ENCODE peak calls at places on chromosome 11, in six cellular contexts. One of them, this sample, is unnamed.

GRCh38 chr11:12449961-12450715 is 72.8 kb downstream of the PARVA start:
- DNase-seq in WERI-Rb-1: no peak
- DNase-seq in hepatocyte: no peak
- DNase-seq in right lobe of liver: no peak
- DNase-seq in ovary: no peak
- DNase-seq in endodermal cell: no peak
- DNase-seq in this sample: no peak

GRCh38 chr11:17839450-17839849 is 104.9 kb downstream of the KCNC1 start:
- DNase-seq in hepatocyte: no peak
- DNase-seq in WERI-Rb-1: no peak
- DNase-seq in endodermal cell: no peak
- DNase-seq in right lobe of liver: no peak
- DNase-seq in ovary: no peak
- DNase-seq in this sample: no peak

GRCh38 chr11:71446942-71447688 is 1.1 kb downstream of the DHCR7 start:
- DNase-seq in endodermal cell: no peak
- DNase-seq in WERI-Rb-1: no peak
- DNase-seq in ovary: no peak
- DNase-seq in hepatocyte: peak; percentile 65
- DNase-seq in right lobe of liver: peak; percentile 74
- DNase-seq in this sample: no peak

GRCh38 chr11:112748713-112749481 is 212.3 kb upstream of the NCAM1 start:
- DNase-seq in endodermal cell: no peak
- DNase-seq in hepatocyte: no peak
- DNase-seq in right lobe of liver: no peak
- DNase-seq in ovary: peak; percentile 36
- DNase-seq in WERI-Rb-1: peak; percentile 59
- DNase-seq in this sample: no peak

GRCh38 chr11:102252339-102252891 is 64.9 kb upstream of the BIRC3 start:
- DNase-seq in right lobe of liver: no peak
- DNase-seq in endodermal cell: no peak
- DNase-seq in hepatocyte: no peak
- DNase-seq in ovary: no peak
- DNase-seq in WERI-Rb-1: no peak
- DNase-seq in this sample: no peak

GRCh38 chr11:116488836-116489389 is 283.9 kb downstream of the BUD13 start:
- DNase-seq in ovary: no peak
- DNase-seq in right lobe of liver: no peak
- DNase-seq in hepatocyte: no peak
- DNase-seq in WERI-Rb-1: no peak
- DNase-seq in endodermal cell: no peak
- DNase-seq in this sample: no peak

GRCh38 chr11:80727315-80727714 is 1286.5 kb upstream of the TENM4 start:
- DNase-seq in hepatocyte: peak; percentile 35
- DNase-seq in right lobe of liver: no peak
- DNase-seq in ovary: no peak
- DNase-seq in endodermal cell: peak; percentile 83
- DNase-seq in WERI-Rb-1: peak; percentile 27
- DNase-seq in this sample: no peak

GRCh38 chr11:14894657-14895598 is 2.9 kb upstream of the CYP2R1 start:
- DNase-seq in WERI-Rb-1: no peak
- DNase-seq in right lobe of liver: peak; percentile 64
- DNase-seq in ovary: no peak
- DNase-seq in hepatocyte: peak; percentile 18
- DNase-seq in endodermal cell: no peak
- DNase-seq in this sample: no peak

GRCh38 chr11:65427691-65428577 is 5.3 kb downstream of the NEAT1 start:
- DNase-seq in endodermal cell: peak; percentile 68
- DNase-seq in ovary: peak; percentile 40
- DNase-seq in right lobe of liver: peak; percentile 68
- DNase-seq in WERI-Rb-1: no peak
- DNase-seq in hepatocyte: peak; percentile 71
- DNase-seq in this sample: peak; percentile 45

GRCh38 chr11:3173795-3174194 is 8.7 kb upstream of the OSBPL5 start:
- DNase-seq in hepatocyte: no peak
- DNase-seq in right lobe of liver: no peak
- DNase-seq in ovary: no peak
- DNase-seq in endodermal cell: no peak
- DNase-seq in WERI-Rb-1: no peak
- DNase-seq in this sample: no peak

GRCh38 chr11:69368119-69368880 is 74.3 kb downstream of the MYEOV start:
- DNase-seq in ovary: no peak
- DNase-seq in endodermal cell: peak; percentile 22
- DNase-seq in right lobe of liver: no peak
- DNase-seq in hepatocyte: no peak
- DNase-seq in WERI-Rb-1: no peak
- DNase-seq in this sample: no peak

GRCh38 chr11:45154276-45154675 is 7.8 kb downstream of the PRDM11 start:
- DNase-seq in hepatocyte: no peak
- DNase-seq in right lobe of liver: no peak
- DNase-seq in WERI-Rb-1: no peak
- DNase-seq in endodermal cell: no peak
- DNase-seq in ovary: no peak
- DNase-seq in this sample: no peak

GRCh38 chr11:17197431-17197898 is 10.3 kb downstream of the PIK3C2A start:
- DNase-seq in hepatocyte: peak; percentile 47
- DNase-seq in right lobe of liver: no peak
- DNase-seq in endodermal cell: no peak
- DNase-seq in ovary: no peak
- DNase-seq in WERI-Rb-1: no peak
- DNase-seq in this sample: no peak

GRCh38 chr11:44246726-44247125 is 63.2 kb downstream of the ALX4 start:
- DNase-seq in hepatocyte: no peak
- DNase-seq in WERI-Rb-1: no peak
- DNase-seq in ovary: no peak
- DNase-seq in endodermal cell: no peak
- DNase-seq in right lobe of liver: no peak
- DNase-seq in this sample: no peak

GRCh38 chr11:117396970-117397369 is 69.3 kb downstream of the CEP164 start:
- DNase-seq in WERI-Rb-1: no peak
- DNase-seq in hepatocyte: no peak
- DNase-seq in endodermal cell: no peak
- DNase-seq in ovary: no peak
- DNase-seq in right lobe of liver: peak; percentile 43
- DNase-seq in this sample: no peak

GRCh38 chr11:128021304-128022006 is 565.9 kb downstream of the ETS1 start:
- DNase-seq in endodermal cell: peak; percentile 78
- DNase-seq in right lobe of liver: peak; percentile 87
- DNase-seq in ovary: no peak
- DNase-seq in WERI-Rb-1: peak; percentile 49
- DNase-seq in hepatocyte: peak; percentile 50
- DNase-seq in this sample: no peak

GRCh38 chr11:86569109-86569508 is 103.3 kb downstream of the ME3 start:
- DNase-seq in endodermal cell: no peak
- DNase-seq in ovary: no peak
- DNase-seq in WERI-Rb-1: no peak
- DNase-seq in hepatocyte: no peak
- DNase-seq in right lobe of liver: no peak
- DNase-seq in this sample: no peak

GRCh38 chr11:67293090-67293489 is 4.0 kb downstream of the ANKRD13D start:
- DNase-seq in WERI-Rb-1: no peak
- DNase-seq in ovary: no peak
- DNase-seq in hepatocyte: no peak
- DNase-seq in right lobe of liver: no peak
- DNase-seq in endodermal cell: no peak
- DNase-seq in this sample: no peak

GRCh38 chr11:2468363-2469240 is 23.8 kb downstream of the KCNQ1 start:
- DNase-seq in ovary: no peak
- DNase-seq in right lobe of liver: no peak
- DNase-seq in hepatocyte: peak; percentile 1
- DNase-seq in endodermal cell: peak; percentile 29
- DNase-seq in WERI-Rb-1: no peak
- DNase-seq in this sample: no peak

GRCh38 chr11:2304156-2305139 is 2.6 kb downstream of the TSPAN32 start:
- DNase-seq in endodermal cell: peak; percentile 60
- DNase-seq in ovary: peak; percentile 34
- DNase-seq in WERI-Rb-1: peak; percentile 4
- DNase-seq in right lobe of liver: no peak
- DNase-seq in hepatocyte: no peak
- DNase-seq in this sample: no peak

GRCh38 chr11:17607083-17607429 is 60.0 kb downstream of the OTOG start:
- DNase-seq in WERI-Rb-1: no peak
- DNase-seq in hepatocyte: no peak
- DNase-seq in endodermal cell: no peak
- DNase-seq in ovary: no peak
- DNase-seq in right lobe of liver: no peak
- DNase-seq in this sample: no peak

GRCh38 chr11:33532257-33532656 is 168.4 kb downstream of the C11orf91 start:
- DNase-seq in WERI-Rb-1: no peak
- DNase-seq in ovary: no peak
- DNase-seq in right lobe of liver: no peak
- DNase-seq in endodermal cell: no peak
- DNase-seq in hepatocyte: no peak
- DNase-seq in this sample: no peak
- TF ChIP-seq CTCF in WERI-Rb-1: no peak
- TF ChIP-seq CTCF in ovary: no peak
- TF ChIP-seq CTCF in right lobe of liver: no peak
- TF ChIP-seq CTCF in endodermal cell: peak; percentile 29
- TF ChIP-seq CTCF in hepatocyte: no peak
- TF ChIP-seq CTCF in this sample: no peak

GRCh38 chr11:37072538-37072937 is 474.5 kb upstream of the RAG2 start:
- DNase-seq in WERI-Rb-1: no peak
- DNase-seq in endodermal cell: no peak
- DNase-seq in right lobe of liver: no peak
- DNase-seq in ovary: no peak
- DNase-seq in hepatocyte: no peak
- DNase-seq in this sample: no peak
- H3K27ac ChIP-seq in WERI-Rb-1: no peak overlapping the region
- H3K27ac ChIP-seq in endodermal cell: no peak overlapping the region
- H3K27ac ChIP-seq in right lobe of liver: no peak overlapping the region
- H3K27ac ChIP-seq in ovary: no peak overlapping the region
- H3K27ac ChIP-seq in hepatocyte: no peak overlapping the region
- H3K27ac ChIP-seq in this sample: no peak overlapping the region

GRCh38 chr11:64341851-64342791 is 2.1 kb downstream of the CCDC88B start:
- DNase-seq in endodermal cell: peak; percentile 99
- DNase-seq in ovary: peak; percentile 90
- DNase-seq in hepatocyte: peak; percentile 93
- DNase-seq in right lobe of liver: peak; percentile 94
- DNase-seq in WERI-Rb-1: peak; percentile 94
- DNase-seq in this sample: peak; percentile 88

GRCh38 chr11:64339754-64340408 is at the start of gene CCDC88B:
- DNase-seq in hepatocyte: peak; percentile 7
- DNase-seq in WERI-Rb-1: peak; percentile 10
- DNase-seq in ovary: no peak
- DNase-seq in endodermal cell: no peak
- DNase-seq in right lobe of liver: peak; percentile 83
- DNase-seq in this sample: peak; percentile 58

GRCh38 chr11:64341429-64341828 is 1.4 kb downstream of the CCDC88B start:
- DNase-seq in ovary: no peak
- DNase-seq in WERI-Rb-1: no peak
- DNase-seq in endodermal cell: no peak
- DNase-seq in hepatocyte: peak; percentile 3
- DNase-seq in right lobe of liver: peak; percentile 57
- DNase-seq in this sample: peak; percentile 48

GRCh38 chr11:64339319-64339718 is 685 bp upstream of the CCDC88B start:
- DNase-seq in ovary: no peak
- DNase-seq in right lobe of liver: no peak
- DNase-seq in endodermal cell: no peak
- DNase-seq in WERI-Rb-1: peak; percentile 5
- DNase-seq in hepatocyte: no peak
- DNase-seq in this sample: no peak

DNA sequence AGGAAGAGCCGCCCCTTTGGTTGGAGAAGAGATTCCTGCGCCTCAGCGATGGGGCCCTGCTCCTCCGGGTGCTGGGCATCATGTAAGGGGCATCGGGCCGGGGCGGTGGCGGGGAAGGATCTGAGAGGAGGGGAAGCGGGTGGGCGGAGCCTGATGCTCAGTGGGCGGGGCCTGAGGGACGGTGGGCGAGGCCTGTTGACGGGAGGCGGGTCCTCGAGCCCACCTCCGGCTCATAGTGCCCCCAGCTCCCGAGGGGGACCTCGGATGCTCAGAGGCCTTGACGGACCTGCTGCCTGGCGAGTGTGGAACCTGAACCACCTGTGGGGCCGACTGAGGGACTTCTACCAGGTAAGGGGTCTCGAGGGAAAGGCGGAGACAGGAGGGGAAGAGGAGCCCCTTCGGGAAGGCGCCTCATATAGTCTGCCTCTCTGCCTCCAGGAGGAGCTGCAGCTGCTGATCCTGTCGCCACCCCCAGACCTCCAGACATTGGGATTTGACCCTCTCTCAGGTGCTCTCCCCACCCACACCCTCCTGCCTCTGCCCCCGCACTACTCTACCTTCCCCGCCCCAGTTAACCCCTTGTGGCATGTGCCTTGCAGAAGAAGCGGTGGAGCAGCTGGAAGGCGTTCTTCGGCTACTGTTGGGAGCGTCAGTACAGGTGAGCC is 799 bp downstream of the CCDC88B start:
- DNase-seq in WERI-Rb-1: peak; percentile 31
- DNase-seq in right lobe of liver: peak; percentile 80
- DNase-seq in endodermal cell: peak; percentile 96
- DNase-seq in hepatocyte: peak; percentile 34
- DNase-seq in ovary: peak; percentile 69
- DNase-seq in this sample: peak; percentile 64
- TF ChIP-seq CTCF in WERI-Rb-1: peak; percentile 35
- TF ChIP-seq CTCF in right lobe of liver: no peak
- TF ChIP-seq CTCF in endodermal cell: peak; percentile 71
- TF ChIP-seq CTCF in hepatocyte: no peak
- TF ChIP-seq CTCF in ovary: no peak
- TF ChIP-seq CTCF in this sample: no peak

GRCh38 chr11:133953999-133954398 is 2.8 kb downstream of the IGSF9B start:
- DNase-seq in WERI-Rb-1: no peak
- DNase-seq in right lobe of liver: no peak
- DNase-seq in ovary: no peak
- DNase-seq in hepatocyte: no peak
- DNase-seq in endodermal cell: no peak
- DNase-seq in this sample: no peak

GRCh38 chr11:133951484-133952198 is 5.1 kb downstream of the IGSF9B start:
- DNase-seq in endodermal cell: peak; percentile 82
- DNase-seq in ovary: no peak
- DNase-seq in hepatocyte: no peak
- DNase-seq in WERI-Rb-1: peak; percentile 44
- DNase-seq in right lobe of liver: no peak
- DNase-seq in this sample: no peak

GRCh38 chr11:133953571-133953970 is 3.2 kb downstream of the IGSF9B start:
- DNase-seq in endodermal cell: no peak
- DNase-seq in right lobe of liver: no peak
- DNase-seq in hepatocyte: no peak
- DNase-seq in WERI-Rb-1: no peak
- DNase-seq in ovary: no peak
- DNase-seq in this sample: no peak

GRCh38 chr11:133950874-133951483 is 5.8 kb downstream of the IGSF9B start:
- DNase-seq in right lobe of liver: no peak
- DNase-seq in WERI-Rb-1: peak; percentile 62
- DNase-seq in endodermal cell: peak; percentile 75
- DNase-seq in hepatocyte: no peak
- DNase-seq in ovary: no peak
- DNase-seq in this sample: no peak

GRCh38 chr11:133952199-133953190 is 4.3 kb downstream of the IGSF9B start:
- DNase-seq in ovary: no peak
- DNase-seq in WERI-Rb-1: no peak
- DNase-seq in right lobe of liver: no peak
- DNase-seq in hepatocyte: no peak
- DNase-seq in endodermal cell: no peak
- DNase-seq in this sample: no peak
- H3K27ac ChIP-seq in ovary: no peak overlapping the region
- H3K27ac ChIP-seq in WERI-Rb-1: peak overlapping the region; percentile 73
- H3K27ac ChIP-seq in right lobe of liver: no peak overlapping the region
- H3K27ac ChIP-seq in hepatocyte: no peak overlapping the region
- H3K27ac ChIP-seq in endodermal cell: no peak overlapping the region
- H3K27ac ChIP-seq in this sample: no peak overlapping the region

This sample was measured in RWPE2.